ENCODE peak calls at places on chromosomes 11 and 22, in ten cellular contexts. S, F, E, T, C, B, N, Y, H and P are unnamed samples.
A peak's percentile ranks its signal among the peaks of the same experiment; 100 is the strongest.

GRCh38 chr11:16986434-16987204 is 27.6 kb downstream of the PLEKHA7 start:
- DNase-seq in S (no peak), F (peak; percentile 18), E (no peak), T (no peak), C (no peak), B (peak; percentile 91), N (peak; percentile 12), Y (peak; percentile 95), H (peak; percentile 82), P (no peak)

GRCh38 chr22:22817468-22818201 is 70.0 kb upstream of the IGLL5 start:
- DNase-seq in S (no peak), F (no peak), E (peak; percentile 14), T (no peak), C (no peak), B (no peak), N (no peak), Y (no peak), H (peak; percentile 26), P (peak; percentile 66)

GRCh38 chr22:28001171-28001835 is 82.2 kb upstream of the PITPNB start:
- DNase-seq in S (no peak), F (no peak), E (no peak), T (no peak), C (no peak), B (no peak), N (no peak), Y (no peak), H (no peak), P (no peak)

GRCh38 chr11:1654388-1655167 is 25.0 kb downstream of the KRTAP5-5 start:
- DNase-seq in S (peak; percentile 47), F (no peak), E (peak; percentile 51), T (no peak), C (no peak), B (no peak), N (no peak), Y (no peak), H (no peak), P (peak; percentile 76)

GRCh38 chr22:17828502-17829080 is 54.3 kb upstream of the BID start:
- DNase-seq in S (no peak), F (no peak), E (no peak), T (no peak), C (no peak), B (no peak), N (no peak), Y (no peak), H (no peak), P (no peak)

GRCh38 chr11:100630898-100631297 is 56.2 kb upstream of the ARHGAP42 start:
- DNase-seq in S (peak; percentile 34), F (no peak), E (no peak), T (no peak), C (no peak), B (no peak), N (no peak), Y (peak; percentile 53), H (peak; percentile 57), P (no peak)

GRCh38 chr11:63666874-63667273 is 4.3 kb downstream of the ATL3 start:
- DNase-seq in S (no peak), F (no peak), E (no peak), T (no peak), C (no peak), B (no peak), N (no peak), Y (no peak), H (no peak), P (no peak)

GRCh38 chr11:71223081-71223405 is 29.3 kb downstream of the SHANK2 start:
- DNase-seq in S (no peak), F (no peak), E (no peak), T (no peak), C (no peak), B (no peak), N (no peak), Y (no peak), H (no peak), P (peak; percentile 33)

GRCh38 chr11:88280673-88281316 is 56.7 kb downstream of the CTSC start:
- DNase-seq in S (peak; percentile 72), F (no peak), E (no peak), T (no peak), C (no peak), B (no peak), N (no peak), Y (no peak), H (no peak), P (no peak)

GRCh38 chr11:100741866-100742625 is 55.0 kb downstream of the ARHGAP42 start:
- DNase-seq in S (no peak), F (no peak), E (no peak), T (no peak), C (no peak), B (no peak), N (no peak), Y (no peak), H (no peak), P (no peak)

GRCh38 chr11:109071712-109072524 is 350.1 kb upstream of the C11orf87 start:
- DNase-seq in S (no peak), F (no peak), E (no peak), T (no peak), C (peak; percentile 84), B (no peak), N (no peak), Y (no peak), H (no peak), P (no peak)

GRCh38 chr11:65776196-65776595 is 4.6 kb downstream of the AP5B1 start:
- DNase-seq in S (no peak), F (no peak), E (no peak), T (no peak), C (peak; percentile 32), B (no peak), N (no peak), Y (peak; percentile 29), H (no peak), P (peak; percentile 82)

GRCh38 chr11:66857927-66858185 is 992 bp downstream of the LRFN4 start:
- DNase-seq in S (no peak), F (no peak), E (peak; percentile 82), T (no peak), C (no peak), B (no peak), N (no peak), Y (no peak), H (no peak), P (peak; percentile 75)

GRCh38 chr11:72483412-72484186 is 49.3 kb upstream of the CLPB start:
- DNase-seq in S (peak; percentile 92), F (no peak), E (no peak), T (no peak), C (no peak), B (no peak), N (no peak), Y (no peak), H (peak; percentile 65), P (no peak)

GRCh38 chr22:19478466-19479357 is at the start of gene UFD1:
- DNase-seq in S (no peak), F (peak; percentile 64), E (peak; percentile 61), T (peak; percentile 92), C (peak; percentile 43), B (peak; percentile 90), N (peak; percentile 85), Y (peak; percentile 81), H (peak; percentile 84), P (peak; percentile 95)

GRCh38 chr22:46866591-46866990 is 104.1 kb downstream of the TBC1D22A start:
- DNase-seq in S (no peak), F (no peak), E (no peak), T (no peak), C (peak; percentile 80), B (no peak), N (no peak), Y (no peak), H (peak; percentile 49), P (no peak)

GRCh38 chr11:82818399-82819043 is 81.7 kb downstream of the PRCP start:
- DNase-seq in S (no peak), F (no peak), E (no peak), T (no peak), C (no peak), B (no peak), N (no peak), Y (no peak), H (no peak), P (no peak)

GRCh38 chr11:126335463-126335760 is 20.1 kb upstream of the ST3GAL4 start:
- DNase-seq in S (no peak), F (no peak), E (no peak), T (no peak), C (no peak), B (peak; percentile 28), N (no peak), Y (no peak), H (no peak), P (peak; percentile 54)

GRCh38 chr11:124970925-124971324 is 16.9 kb downstream of the CCDC15 start:
- DNase-seq in S (peak; percentile 26), F (no peak), E (no peak), T (no peak), C (peak; percentile 3), B (no peak), N (no peak), Y (no peak), H (peak; percentile 38), P (no peak)

GRCh38 chr22:36765943-36766450 is 9.9 kb downstream of the IFT27 start:
- DNase-seq in S (no peak), F (no peak), E (no peak), T (peak; percentile 4), C (no peak), B (no peak), N (no peak), Y (no peak), H (peak; percentile 15), P (no peak)

GRCh38 chr11:87722756-87723599 is 452.3 kb downstream of the RAB38 start:
- DNase-seq in S (peak; percentile 14), F (no peak), E (peak; percentile 7), T (no peak), C (no peak), B (no peak), N (no peak), Y (peak; percentile 43), H (peak; percentile 28), P (no peak)

GRCh38 chr11:22879615-22880014 is 19.3 kb upstream of the CCDC179 start:
- DNase-seq in S (peak; percentile 42), F (no peak), E (no peak), T (no peak), C (peak; percentile 4), B (no peak), N (no peak), Y (no peak), H (peak; percentile 49), P (no peak)

GRCh38 chr11:36073411-36074203 is 129.7 kb downstream of the LDLRAD3 start:
- DNase-seq in S (peak; percentile 90), F (no peak), E (no peak), T (peak; percentile 69), C (peak; percentile 74), B (no peak), N (no peak), Y (peak; percentile 36), H (peak; percentile 65), P (no peak)

GRCh38 chr11:4125141-4125540 is 30.5 kb downstream of the RRM1 start:
- DNase-seq in S (no peak), F (no peak), E (no peak), T (no peak), C (no peak), B (no peak), N (no peak), Y (no peak), H (peak; percentile 52), P (no peak)

GRCh38 chr11:100635194-100635593 is 51.9 kb upstream of the ARHGAP42 start:
- DNase-seq in S (no peak), F (no peak), E (no peak), T (no peak), C (no peak), B (no peak), N (no peak), Y (no peak), H (no peak), P (no peak)

GRCh38 chr11:1869427-1870325 is 16.8 kb downstream of the LSP1 start:
- DNase-seq in S (no peak), F (no peak), E (peak; percentile 61), T (no peak), C (no peak), B (peak; percentile 52), N (no peak), Y (no peak), H (no peak), P (peak; percentile 84)

GRCh38 chr11:27699242-27699925 is 871 bp downstream of the BDNF start:
- DNase-seq in S (peak; percentile 74), F (no peak), E (peak; percentile 43), T (no peak), C (no peak), B (no peak), N (no peak), Y (no peak), H (peak; percentile 55), P (no peak)

GRCh38 chr11:67272327-67273259 is 6.3 kb downstream of the GRK2 start:
- DNase-seq in S (no peak), F (no peak), E (no peak), T (no peak), C (no peak), B (peak; percentile 67), N (peak; percentile 43), Y (no peak), H (no peak), P (peak; percentile 82)